ENCODE peak calls at places on chromosomes 12 and 14, in five cellular contexts. One of them, this sample, is unnamed.

GRCh38 chr12:3594966-3595365 is 104.0 kb downstream of the PRMT8 start:
- DNase-seq in lower lobe of right lung: no peak
- DNase-seq in colonic mucosa: no peak
- DNase-seq in fibroblast of mammary gland: no peak
- DNase-seq in kidney: no peak
- DNase-seq in this sample: no peak

GRCh38 chr14:76666746-76667145 is 94.5 kb upstream of the VASH1 start:
- DNase-seq in lower lobe of right lung: no peak
- DNase-seq in colonic mucosa: no peak
- DNase-seq in fibroblast of mammary gland: no peak
- DNase-seq in kidney: no peak
- DNase-seq in this sample: no peak

GRCh38 chr12:108886873-108887629 is 7.2 kb downstream of the DAO start:
- DNase-seq in lower lobe of right lung: no peak
- DNase-seq in colonic mucosa: no peak
- DNase-seq in fibroblast of mammary gland: no peak
- DNase-seq in kidney: no peak
- DNase-seq in this sample: peak; percentile 33

GRCh38 chr12:33830070-33830469 is 192.2 kb upstream of the ALG10 start:
- DNase-seq in lower lobe of right lung: no peak
- DNase-seq in colonic mucosa: no peak
- DNase-seq in fibroblast of mammary gland: no peak
- DNase-seq in kidney: no peak
- DNase-seq in this sample: no peak

GRCh38 chr14:100246809-100247428 is 8.0 kb downstream of the YY1 start:
- DNase-seq in lower lobe of right lung: no peak
- DNase-seq in colonic mucosa: peak; percentile 48
- DNase-seq in fibroblast of mammary gland: peak; percentile 60
- DNase-seq in kidney: no peak
- DNase-seq in this sample: peak; percentile 60

GRCh38 chr12:110141389-110141788 is 17.2 kb downstream of the IFT81 start:
- DNase-seq in lower lobe of right lung: no peak
- DNase-seq in colonic mucosa: peak; percentile 34
- DNase-seq in fibroblast of mammary gland: peak; percentile 93
- DNase-seq in kidney: no peak
- DNase-seq in this sample: no peak

GRCh38 chr14:39266871-39267591 is 33.3 kb downstream of the MIA2 start:
- DNase-seq in lower lobe of right lung: peak; percentile 91
- DNase-seq in colonic mucosa: peak; percentile 89
- DNase-seq in fibroblast of mammary gland: peak; percentile 77
- DNase-seq in kidney: peak; percentile 94
- DNase-seq in this sample: peak; percentile 34

GRCh38 chr12:89319111-89319510 is 33.2 kb downstream of the DUSP6 start:
- DNase-seq in lower lobe of right lung: no peak
- DNase-seq in colonic mucosa: no peak
- DNase-seq in fibroblast of mammary gland: peak; percentile 72
- DNase-seq in kidney: peak; percentile 76
- DNase-seq in this sample: no peak

GRCh38 chr14:75806247-75806876 is 145.3 kb downstream of the TTLL5 start:
- DNase-seq in lower lobe of right lung: no peak
- DNase-seq in colonic mucosa: no peak
- DNase-seq in fibroblast of mammary gland: no peak
- DNase-seq in kidney: no peak
- DNase-seq in this sample: no peak

GRCh38 chr14:97641827-97642226 is 844.6 kb downstream of the VRK1 start:
- DNase-seq in lower lobe of right lung: no peak
- DNase-seq in colonic mucosa: no peak
- DNase-seq in fibroblast of mammary gland: peak; percentile 6
- DNase-seq in kidney: no peak
- DNase-seq in this sample: no peak

GRCh38 chr12:2640709-2641108 is 154.1 kb upstream of the FKBP4 start:
- DNase-seq in lower lobe of right lung: no peak
- DNase-seq in colonic mucosa: no peak
- DNase-seq in fibroblast of mammary gland: peak; percentile 98
- DNase-seq in kidney: peak; percentile 89
- DNase-seq in this sample: no peak

GRCh38 chr14:22982477-22983245 is at the start of gene AJUBA:
- DNase-seq in lower lobe of right lung: peak; percentile 90
- DNase-seq in colonic mucosa: peak; percentile 95
- DNase-seq in fibroblast of mammary gland: peak; percentile 85
- DNase-seq in kidney: peak; percentile 93
- DNase-seq in this sample: peak; percentile 87

GRCh38 chr14:61615743-61616523 is 79.4 kb upstream of the HIF1A start:
- DNase-seq in lower lobe of right lung: no peak
- DNase-seq in colonic mucosa: no peak
- DNase-seq in fibroblast of mammary gland: no peak
- DNase-seq in kidney: no peak
- DNase-seq in this sample: no peak

GRCh38 chr14:86973177-86973576 is 1019.8 kb downstream of the GALC start:
- DNase-seq in lower lobe of right lung: no peak
- DNase-seq in colonic mucosa: no peak
- DNase-seq in fibroblast of mammary gland: no peak
- DNase-seq in kidney: no peak
- DNase-seq in this sample: no peak

GRCh38 chr12:105485926-105486325 is 155.4 kb downstream of the C12orf75 start:
- DNase-seq in lower lobe of right lung: no peak
- DNase-seq in colonic mucosa: no peak
- DNase-seq in fibroblast of mammary gland: no peak
- DNase-seq in kidney: no peak
- DNase-seq in this sample: no peak

GRCh38 chr12:55727643-55728184 is 1.1 kb downstream of the CD63 start:
- DNase-seq in lower lobe of right lung: peak; percentile 85
- DNase-seq in colonic mucosa: peak; percentile 74
- DNase-seq in fibroblast of mammary gland: no peak
- DNase-seq in kidney: peak; percentile 84
- DNase-seq in this sample: no peak

GRCh38 chr12:52307836-52308806 is 13.1 kb downstream of the KRT83 start:
- DNase-seq in lower lobe of right lung: peak; percentile 78
- DNase-seq in colonic mucosa: peak; percentile 45
- DNase-seq in fibroblast of mammary gland: no peak
- DNase-seq in kidney: peak; percentile 89
- DNase-seq in this sample: no peak

GRCh38 chr12:68240079-68240478 is 13.3 kb downstream of the IL22 start:
- DNase-seq in lower lobe of right lung: no peak
- DNase-seq in colonic mucosa: no peak
- DNase-seq in fibroblast of mammary gland: peak; percentile 73
- DNase-seq in kidney: no peak
- DNase-seq in this sample: no peak

GRCh38 chr14:45492876-45493275 is 239.9 kb upstream of the MIS18BP1 start:
- DNase-seq in lower lobe of right lung: no peak
- DNase-seq in colonic mucosa: no peak
- DNase-seq in fibroblast of mammary gland: no peak
- DNase-seq in kidney: no peak
- DNase-seq in this sample: no peak

GRCh38 chr14:95217391-95217900 is 60.1 kb upstream of the DICER1 start:
- DNase-seq in lower lobe of right lung: no peak
- DNase-seq in colonic mucosa: no peak
- DNase-seq in fibroblast of mammary gland: peak; percentile 64
- DNase-seq in kidney: no peak
- DNase-seq in this sample: no peak

GRCh38 chr14:97299661-97300060 is 502.5 kb downstream of the VRK1 start:
- DNase-seq in lower lobe of right lung: no peak
- DNase-seq in colonic mucosa: no peak
- DNase-seq in fibroblast of mammary gland: no peak
- DNase-seq in kidney: no peak
- DNase-seq in this sample: no peak

GRCh38 chr14:55075628-55076027 is 24.2 kb downstream of the MAPK1IP1L start:
- DNase-seq in lower lobe of right lung: no peak
- DNase-seq in colonic mucosa: no peak
- DNase-seq in fibroblast of mammary gland: peak; percentile 23
- DNase-seq in kidney: no peak
- DNase-seq in this sample: no peak

GRCh38 chr12:47156167-47156736 is 76.5 kb upstream of the AMIGO2 start:
- DNase-seq in lower lobe of right lung: no peak
- DNase-seq in colonic mucosa: no peak
- DNase-seq in fibroblast of mammary gland: no peak
- DNase-seq in kidney: no peak
- DNase-seq in this sample: no peak

GRCh38 chr14:88535149-88535548 is 19.7 kb downstream of the PTPN21 start:
- DNase-seq in lower lobe of right lung: no peak
- DNase-seq in colonic mucosa: peak; percentile 81
- DNase-seq in fibroblast of mammary gland: no peak
- DNase-seq in kidney: no peak
- DNase-seq in this sample: no peak

GRCh38 chr12:20411309-20411708 is 43.0 kb downstream of the PDE3A start:
- DNase-seq in lower lobe of right lung: no peak
- DNase-seq in colonic mucosa: no peak
- DNase-seq in fibroblast of mammary gland: no peak
- DNase-seq in kidney: no peak
- DNase-seq in this sample: no peak

GRCh38 chr12:106031736-106032135 is 107.0 kb downstream of the NUAK1 start:
- DNase-seq in lower lobe of right lung: no peak
- DNase-seq in colonic mucosa: no peak
- DNase-seq in fibroblast of mammary gland: no peak
- DNase-seq in kidney: no peak
- DNase-seq in this sample: no peak

GRCh38 chr12:21828779-21829178 is 54.3 kb upstream of the KCNJ8 start:
- DNase-seq in lower lobe of right lung: no peak
- DNase-seq in colonic mucosa: no peak
- DNase-seq in fibroblast of mammary gland: peak; percentile 92
- DNase-seq in kidney: no peak
- DNase-seq in this sample: no peak

GRCh38 chr12:124655317-124656213 is 88.2 kb upstream of the NCOR2 start:
- DNase-seq in lower lobe of right lung: no peak
- DNase-seq in colonic mucosa: peak; percentile 66
- DNase-seq in fibroblast of mammary gland: peak; percentile 95
- DNase-seq in kidney: peak; percentile 91
- DNase-seq in this sample: peak; percentile 83

GRCh38 chr12:97267803-97268202 is 194.8 kb upstream of the RMST start:
- DNase-seq in lower lobe of right lung: no peak
- DNase-seq in colonic mucosa: no peak
- DNase-seq in fibroblast of mammary gland: no peak
- DNase-seq in kidney: no peak
- DNase-seq in this sample: no peak

GRCh38 chr12:666766-667308 is 3.6 kb upstream of the NINJ2 start:
- DNase-seq in lower lobe of right lung: no peak
- DNase-seq in colonic mucosa: no peak
- DNase-seq in fibroblast of mammary gland: peak; percentile 73
- DNase-seq in kidney: no peak
- DNase-seq in this sample: no peak

GRCh38 chr12:107484219-107484618 is 201.4 kb upstream of the PWP1 start:
- DNase-seq in lower lobe of right lung: no peak
- DNase-seq in colonic mucosa: no peak
- DNase-seq in fibroblast of mammary gland: no peak
- DNase-seq in kidney: no peak
- DNase-seq in this sample: no peak

GRCh38 chr12:67630373-67631088 is 18.0 kb upstream of the DYRK2 start:
- DNase-seq in lower lobe of right lung: peak; percentile 59
- DNase-seq in colonic mucosa: peak; percentile 54
- DNase-seq in fibroblast of mammary gland: no peak
- DNase-seq in kidney: peak; percentile 82
- DNase-seq in this sample: no peak

GRCh38 chr14:64324461-64325255 is 30.5 kb upstream of the ESR2 start:
- DNase-seq in lower lobe of right lung: no peak
- DNase-seq in colonic mucosa: no peak
- DNase-seq in fibroblast of mammary gland: peak; percentile 55
- DNase-seq in kidney: no peak
- DNase-seq in this sample: no peak

GRCh38 chr12:42475055-42475454 is 114.5 kb downstream of the PRICKLE1 start:
- DNase-seq in lower lobe of right lung: no peak
- DNase-seq in colonic mucosa: no peak
- DNase-seq in fibroblast of mammary gland: no peak
- DNase-seq in kidney: no peak
- DNase-seq in this sample: no peak

DNA sequence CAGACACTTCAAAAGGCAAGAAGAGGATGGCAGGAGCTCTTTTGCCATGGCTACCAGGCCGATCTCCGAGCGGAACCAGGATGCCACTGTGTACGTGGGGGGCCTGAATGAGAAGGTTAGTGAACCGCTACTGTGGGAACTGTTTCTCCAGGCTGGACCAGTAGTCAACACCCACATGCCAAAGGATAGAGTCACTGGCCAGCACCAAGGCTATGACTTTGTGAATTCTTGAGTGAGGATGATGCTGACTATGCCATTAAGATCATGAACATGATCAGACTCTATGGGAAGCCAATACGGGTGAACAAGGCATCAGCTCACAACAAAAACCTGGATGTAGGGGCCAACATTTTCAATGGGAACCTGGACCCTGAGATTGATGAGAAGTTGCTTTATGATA is 9.8 kb downstream of the GARIN2 start:
- DNase-seq in lower lobe of right lung: no peak
- DNase-seq in colonic mucosa: no peak
- DNase-seq in fibroblast of mammary gland: no peak
- DNase-seq in kidney: no peak
- DNase-seq in this sample: no peak
- TF ChIP-seq CTCF in lower lobe of right lung: no peak
- TF ChIP-seq CTCF in colonic mucosa: no peak
- TF ChIP-seq CTCF in fibroblast of mammary gland: no peak
- TF ChIP-seq CTCF in kidney: no peak
- TF ChIP-seq CTCF in this sample: no peak

GRCh38 chr12:18549598-18549997 is 188.2 kb downstream of the PLCZ1 start:
- DNase-seq in lower lobe of right lung: no peak
- DNase-seq in colonic mucosa: no peak
- DNase-seq in fibroblast of mammary gland: no peak
- DNase-seq in kidney: no peak
- DNase-seq in this sample: no peak
- TF ChIP-seq CTCF in lower lobe of right lung: no peak
- TF ChIP-seq CTCF in colonic mucosa: no peak
- TF ChIP-seq CTCF in fibroblast of mammary gland: peak; percentile 5
- TF ChIP-seq CTCF in kidney: no peak
- TF ChIP-seq CTCF in this sample: no peak

DNA sequence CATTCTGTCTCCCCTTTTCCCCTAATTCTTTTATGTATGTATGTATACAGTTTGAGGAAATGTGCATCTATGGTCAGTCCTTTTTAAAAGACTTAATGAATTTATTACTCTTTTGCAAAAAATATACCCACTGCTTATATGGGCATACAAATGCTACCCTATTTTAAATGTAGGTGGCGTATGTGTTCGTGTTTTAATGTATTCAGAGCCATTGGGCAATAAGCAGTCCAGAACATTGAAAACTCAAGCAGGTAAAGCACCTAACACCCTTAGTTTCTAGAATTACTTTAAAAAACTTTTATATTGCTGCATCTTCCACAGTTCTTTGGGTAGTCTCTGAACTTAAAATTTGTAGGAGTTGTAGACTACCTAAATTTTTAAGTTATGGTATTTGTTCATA is 42.6 kb upstream of the A2ML1 start:
- DNase-seq in lower lobe of right lung: no peak
- DNase-seq in colonic mucosa: no peak
- DNase-seq in fibroblast of mammary gland: no peak
- DNase-seq in kidney: no peak
- DNase-seq in this sample: no peak
- TF ChIP-seq CTCF in lower lobe of right lung: no peak
- TF ChIP-seq CTCF in colonic mucosa: no peak
- TF ChIP-seq CTCF in fibroblast of mammary gland: no peak
- TF ChIP-seq CTCF in kidney: no peak
- TF ChIP-seq CTCF in this sample: no peak

DNA sequence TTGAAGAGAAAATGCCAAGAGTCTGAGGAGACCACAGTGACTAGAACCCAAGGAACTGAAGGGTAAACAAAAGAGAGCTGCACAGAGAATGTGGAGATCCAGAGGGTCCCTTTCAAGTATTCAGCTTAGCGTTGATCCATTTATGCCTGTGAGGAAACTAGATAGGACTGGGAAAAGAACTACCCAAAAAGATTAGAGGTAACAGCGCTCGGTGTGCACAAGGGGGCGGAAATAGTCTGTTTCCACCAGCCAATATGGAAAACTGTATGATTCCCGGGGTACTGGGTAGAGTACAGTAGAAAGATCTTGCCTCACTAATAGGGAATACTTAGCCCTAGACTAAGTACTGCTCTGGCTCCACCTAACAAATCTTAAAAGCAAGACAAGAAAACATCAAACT is 135.5 kb downstream of the DPF3 start:
- DNase-seq in lower lobe of right lung: no peak
- DNase-seq in colonic mucosa: peak; percentile 3
- DNase-seq in fibroblast of mammary gland: no peak
- DNase-seq in kidney: no peak
- DNase-seq in this sample: no peak
- TF ChIP-seq CTCF in lower lobe of right lung: no peak
- TF ChIP-seq CTCF in colonic mucosa: no peak
- TF ChIP-seq CTCF in fibroblast of mammary gland: no peak
- TF ChIP-seq CTCF in kidney: no peak
- TF ChIP-seq CTCF in this sample: no peak